ENCODE peak calls at places on chromosomes 3 and 15, in four cellular contexts. One of them, this sample, is unnamed. For H3K79me2, the result is how much of the 10 kb centered on the place peaks cover.

GRCh38 chr3:122923611-122924010 is 104.0 kb downstream of the SEMA5B start:
- DNase-seq in K562: no peak
- DNase-seq in GM12878: no peak
- DNase-seq in HepG2: no peak
- DNase-seq in this sample: no peak

GRCh38 chr3:171680690-171681416 is 129.4 kb downstream of the PLD1 start:
- DNase-seq in K562: no peak
- DNase-seq in GM12878: no peak
- DNase-seq in HepG2: peak
- DNase-seq in this sample: no peak

GRCh38 chr3:30741870-30742269 is 135.5 kb downstream of the TGFBR2 start:
- DNase-seq in K562: no peak
- DNase-seq in GM12878: no peak
- DNase-seq in HepG2: no peak
- DNase-seq in this sample: no peak

GRCh38 chr3:72196377-72196929 is 411.5 kb upstream of the PROK2 start:
- DNase-seq in K562: no peak
- DNase-seq in GM12878: no peak
- DNase-seq in HepG2: no peak
- DNase-seq in this sample: no peak

GRCh38 chr3:39275052-39275451 is 4.8 kb downstream of the CX3CR1 start:
- DNase-seq in K562: no peak
- DNase-seq in GM12878: no peak
- DNase-seq in HepG2: no peak
- DNase-seq in this sample: no peak

GRCh38 chr15:55824857-55825613 is 82.1 kb upstream of the PRTG start:
- DNase-seq in K562: no peak
- DNase-seq in GM12878: no peak
- DNase-seq in HepG2: no peak
- DNase-seq in this sample: no peak

GRCh38 chr3:11167590-11167989 is 13.3 kb downstream of the HRH1 start:
- DNase-seq in K562: no peak
- DNase-seq in GM12878: no peak
- DNase-seq in HepG2: no peak
- DNase-seq in this sample: no peak

GRCh38 chr3:13277860-13278531 is 142.1 kb downstream of the NUP210 start:
- DNase-seq in K562: peak
- DNase-seq in GM12878: no peak
- DNase-seq in HepG2: no peak
- DNase-seq in this sample: no peak

GRCh38 chr15:62588930-62589655 is 424.0 kb upstream of the C2CD4B start:
- DNase-seq in K562: no peak
- DNase-seq in GM12878: no peak
- DNase-seq in HepG2: no peak
- DNase-seq in this sample: no peak

GRCh38 chr15:70491641-70492040 is 271.7 kb downstream of the UACA start:
- DNase-seq in K562: no peak
- DNase-seq in GM12878: no peak
- DNase-seq in HepG2: no peak
- DNase-seq in this sample: no peak

GRCh38 chr15:58146734-58147133 is 8.6 kb downstream of the AQP9 start:
- DNase-seq in K562: no peak
- DNase-seq in GM12878: no peak
- DNase-seq in HepG2: no peak
- DNase-seq in this sample: no peak

GRCh38 chr3:171156455-171157005 is 130.0 kb upstream of the SLC2A2 start:
- DNase-seq in K562: peak
- DNase-seq in GM12878: no peak
- DNase-seq in HepG2: peak
- DNase-seq in this sample: no peak

GRCh38 chr3:156847746-156848339 is 21.7 kb downstream of the LEKR1 start:
- DNase-seq in K562: no peak
- DNase-seq in GM12878: no peak
- DNase-seq in HepG2: no peak
- DNase-seq in this sample: no peak

GRCh38 chr3:141047168-141047567 is 4.0 kb upstream of the SPSB4 start:
- DNase-seq in K562: no peak
- DNase-seq in GM12878: no peak
- DNase-seq in HepG2: no peak
- DNase-seq in this sample: no peak

GRCh38 chr3:127887321-127887720 is 27.7 kb upstream of the KBTBD12 start:
- DNase-seq in K562: no peak
- DNase-seq in GM12878: no peak
- DNase-seq in HepG2: no peak
- DNase-seq in this sample: no peak

GRCh38 chr3:90092994-90093393 is 985.6 kb downstream of the EPHA3 start:
- DNase-seq in K562: no peak
- DNase-seq in GM12878: no peak
- DNase-seq in HepG2: peak
- DNase-seq in this sample: no peak

GRCh38 chr3:97439373-97439772 is 325.2 kb upstream of the ARL6 start:
- DNase-seq in K562: no peak
- DNase-seq in GM12878: no peak
- DNase-seq in HepG2: no peak
- DNase-seq in this sample: no peak

GRCh38 chr3:59978979-59979378 is 929.2 kb upstream of the CFAP20DC start:
- DNase-seq in K562: no peak
- DNase-seq in GM12878: peak
- DNase-seq in HepG2: no peak
- DNase-seq in this sample: no peak

GRCh38 chr15:32803631-32804030 is 85.8 kb downstream of the GREM1 start:
- DNase-seq in K562: no peak
- DNase-seq in GM12878: no peak
- DNase-seq in HepG2: no peak
- DNase-seq in this sample: no peak

GRCh38 chr3:134228035-134228434 is 22.6 kb downstream of the RYK start:
- DNase-seq in K562: no peak
- DNase-seq in GM12878: no peak
- DNase-seq in HepG2: no peak
- DNase-seq in this sample: no peak

GRCh38 chr3:52361011-52361410 is 44.9 kb downstream of the DNAH1 start:
- DNase-seq in K562: no peak
- DNase-seq in GM12878: no peak
- DNase-seq in HepG2: no peak
- DNase-seq in this sample: no peak

GRCh38 chr3:13590841-13591515 is 42.1 kb downstream of the FBLN2 start:
- DNase-seq in K562: no peak
- DNase-seq in GM12878: no peak
- DNase-seq in HepG2: no peak
- DNase-seq in this sample: no peak

GRCh38 chr3:52820741-52821140 is 9.7 kb downstream of the ITIH4 start:
- DNase-seq in K562: peak
- DNase-seq in GM12878: no peak
- DNase-seq in HepG2: peak
- DNase-seq in this sample: peak

GRCh38 chr3:11819146-11819545 is 27.5 kb downstream of the TAMM41 start:
- DNase-seq in K562: no peak
- DNase-seq in GM12878: no peak
- DNase-seq in HepG2: no peak
- DNase-seq in this sample: no peak

GRCh38 chr3:27528798-27529197 is 44.6 kb upstream of the SLC4A7 start:
- DNase-seq in K562: no peak
- DNase-seq in GM12878: no peak
- DNase-seq in HepG2: no peak
- DNase-seq in this sample: no peak

GRCh38 chr3:173128633-173129032 is 12.4 kb downstream of the SPATA16 start:
- DNase-seq in K562: no peak
- DNase-seq in GM12878: no peak
- DNase-seq in HepG2: no peak
- DNase-seq in this sample: no peak

GRCh38 chr15:74132681-74133070 is 2.3 kb downstream of the ISLR2 start:
- DNase-seq in K562: no peak
- DNase-seq in GM12878: no peak
- DNase-seq in HepG2: no peak
- DNase-seq in this sample: peak

GRCh38 chr15:73849641-73850040 is 23.7 kb upstream of the TBC1D21 start:
- DNase-seq in K562: no peak
- DNase-seq in GM12878: no peak
- DNase-seq in HepG2: no peak
- DNase-seq in this sample: no peak

GRCh38 chr3:30370681-30371271 is 235.6 kb upstream of the TGFBR2 start:
- DNase-seq in K562: no peak
- DNase-seq in GM12878: no peak
- DNase-seq in HepG2: peak
- DNase-seq in this sample: no peak

GRCh38 chr3:15086699-15087098 is 12.2 kb downstream of the RBSN start:
- DNase-seq in K562: no peak
- DNase-seq in GM12878: no peak
- DNase-seq in HepG2: no peak
- DNase-seq in this sample: no peak

GRCh38 chr3:40827942-40828688 is 303.4 kb downstream of the ZNF621 start:
- DNase-seq in K562: no peak
- DNase-seq in GM12878: no peak
- DNase-seq in HepG2: no peak
- DNase-seq in this sample: no peak

GRCh38 chr3:160637081-160637480 is 39.9 kb upstream of the ARL14 start:
- DNase-seq in K562: no peak
- DNase-seq in GM12878: no peak
- DNase-seq in HepG2: no peak
- DNase-seq in this sample: no peak

GRCh38 chr3:38009807-38010591 is 19.4 kb downstream of the VILL start:
- DNase-seq in K562: no peak
- DNase-seq in GM12878: no peak
- DNase-seq in HepG2: no peak
- DNase-seq in this sample: no peak

GRCh38 chr15:54619180-54619579 is 577.6 kb downstream of the RSL24D1 start:
- DNase-seq in K562: no peak
- DNase-seq in GM12878: no peak
- DNase-seq in HepG2: peak
- DNase-seq in this sample: no peak
- H3K79me2 ChIP-seq in K562: under half
- H3K79me2 ChIP-seq in GM12878: under half
- H3K79me2 ChIP-seq in HepG2: under half
- H3K79me2 ChIP-seq in this sample: under half

DNA sequence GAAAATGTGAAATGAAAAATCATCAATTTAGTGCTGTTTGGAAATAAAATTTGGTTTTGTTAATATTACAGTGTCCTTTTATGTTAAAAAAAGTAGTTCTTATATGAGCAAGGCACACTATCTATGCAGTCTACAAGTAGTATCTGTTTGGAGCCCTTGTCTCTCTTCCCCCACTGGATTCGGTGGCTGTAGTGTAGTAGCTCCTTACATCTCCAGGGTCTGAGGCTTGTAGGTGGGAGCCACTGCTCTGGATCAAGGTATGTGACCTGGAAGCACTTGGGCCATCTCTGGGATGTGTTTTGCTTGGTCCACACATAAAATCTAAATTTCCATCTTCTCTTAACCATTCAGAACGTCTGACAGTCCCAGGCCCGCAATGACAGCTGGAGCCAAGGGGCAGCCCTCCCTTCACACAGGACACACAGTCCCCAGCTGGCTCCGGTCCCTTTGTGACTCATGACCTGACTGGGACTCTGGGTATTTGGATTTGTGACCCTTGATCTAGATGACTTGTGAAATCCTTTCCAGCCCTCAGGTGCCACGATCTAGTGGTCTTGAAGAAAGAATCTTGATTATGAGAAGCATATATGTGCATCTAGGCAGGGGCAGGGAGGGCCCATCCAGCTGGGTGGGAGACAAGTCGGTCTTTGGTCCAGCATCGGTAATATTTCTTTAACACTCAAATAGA is 80.0 kb downstream of the USP13 start:
- DNase-seq in K562: no peak
- DNase-seq in GM12878: no peak
- DNase-seq in HepG2: peak
- DNase-seq in this sample: no peak
- TF ChIP-seq HDAC6 in K562: no peak
- TF ChIP-seq HDAC6 in GM12878: no peak
- TF ChIP-seq HDAC6 in HepG2: no peak
- TF ChIP-seq HDAC6 in this sample: no peak

DNA sequence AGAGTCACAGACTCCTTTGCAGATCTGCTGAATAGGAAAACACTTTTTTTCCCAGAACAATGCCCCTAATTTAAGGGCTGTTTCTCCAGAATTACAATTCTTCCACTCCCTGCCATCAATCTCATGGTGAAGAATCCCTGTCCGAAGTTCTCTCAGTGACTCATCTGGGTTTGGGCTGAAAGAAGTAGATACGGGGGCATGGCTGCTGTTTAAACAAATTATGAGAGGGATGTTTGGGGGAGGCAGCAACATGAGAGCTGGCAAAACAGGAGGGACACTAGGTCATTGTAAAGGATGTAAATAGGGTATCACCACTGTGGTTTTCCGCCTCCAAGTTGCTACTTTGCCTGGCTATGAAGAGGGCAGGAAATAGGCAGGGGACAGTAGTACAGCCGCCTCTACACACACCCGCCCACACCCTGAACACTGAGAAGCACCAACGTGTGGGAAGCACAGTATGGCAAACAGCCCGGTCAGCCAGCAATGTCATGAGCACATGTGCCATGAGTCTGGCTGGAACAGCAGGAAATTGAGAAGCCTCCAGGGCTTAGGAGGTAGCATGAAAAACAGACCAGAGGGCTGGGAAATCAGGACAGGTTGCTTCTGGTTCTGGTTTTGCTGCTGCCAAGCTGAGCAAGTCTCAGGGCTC is 17.2 kb downstream of the HEXA start:
- DNase-seq in K562: peak
- DNase-seq in GM12878: no peak
- DNase-seq in HepG2: peak
- DNase-seq in this sample: no peak
- H3K79me2 ChIP-seq in K562: under half
- H3K79me2 ChIP-seq in GM12878: under half
- H3K79me2 ChIP-seq in HepG2: under half
- H3K79me2 ChIP-seq in this sample: under half

GRCh38 chr3:195147649-195148121 is 123.3 kb downstream of the XXYLT1 start:
- DNase-seq in K562: no peak
- DNase-seq in GM12878: peak
- DNase-seq in HepG2: no peak
- DNase-seq in this sample: no peak
- TF ChIP-seq HDAC6 in K562: no peak
- TF ChIP-seq HDAC6 in GM12878: no peak
- TF ChIP-seq HDAC6 in HepG2: no peak
- TF ChIP-seq HDAC6 in this sample: no peak

GRCh38 chr3:29311805-29312204 is 30.9 kb downstream of the RBMS3 start:
- DNase-seq in K562: no peak
- DNase-seq in GM12878: no peak
- DNase-seq in HepG2: no peak
- DNase-seq in this sample: no peak

GRCh38 chr3:29313981-29314726 is 33.3 kb downstream of the RBMS3 start:
- DNase-seq in K562: no peak
- DNase-seq in GM12878: no peak
- DNase-seq in HepG2: no peak
- DNase-seq in this sample: no peak

GRCh38 chr3:29310865-29311264 is 30.0 kb downstream of the RBMS3 start:
- DNase-seq in K562: no peak
- DNase-seq in GM12878: no peak
- DNase-seq in HepG2: no peak
- DNase-seq in this sample: no peak

GRCh38 chr3:29314727-29315088 is 33.8 kb downstream of the RBMS3 start:
- DNase-seq in K562: no peak
- DNase-seq in GM12878: no peak
- DNase-seq in HepG2: no peak
- DNase-seq in this sample: no peak

GRCh38 chr3:29313074-29313473 is 32.2 kb downstream of the RBMS3 start:
- DNase-seq in K562: no peak
- DNase-seq in GM12878: no peak
- DNase-seq in HepG2: no peak
- DNase-seq in this sample: no peak
- H3K79me2 ChIP-seq in K562: under half
- H3K79me2 ChIP-seq in GM12878: under half
- H3K79me2 ChIP-seq in HepG2: under half
- H3K79me2 ChIP-seq in this sample: under half

This sample was measured in H1.